ENCODE peak calls at places on chromosomes 7 and 10, in four cellular contexts. One of them, this sample, is unnamed.

GRCh38 chr7:45921699-45922519 is 837 bp upstream of the IGFBP3 start:
- DNase-seq in fibroblast of lung: peak; percentile 67
- DNase-seq in mammary epithelial cell: peak; percentile 40
- DNase-seq in keratinocyte: no peak
- DNase-seq in this sample: no peak

GRCh38 chr10:3783313-3783689 is 1.7 kb downstream of the KLF6 start:
- DNase-seq in fibroblast of lung: peak; percentile 84
- DNase-seq in mammary epithelial cell: no peak
- DNase-seq in keratinocyte: no peak
- DNase-seq in this sample: no peak

GRCh38 chr7:64849250-64849923 is 53.7 kb upstream of the ZNF273 start:
- DNase-seq in fibroblast of lung: peak; percentile 18
- DNase-seq in mammary epithelial cell: peak; percentile 94
- DNase-seq in keratinocyte: peak; percentile 97
- DNase-seq in this sample: no peak

GRCh38 chr10:10914129-10914528 is 103.5 kb upstream of the CELF2 start:
- DNase-seq in fibroblast of lung: no peak
- DNase-seq in mammary epithelial cell: no peak
- DNase-seq in keratinocyte: no peak
- DNase-seq in this sample: no peak

GRCh38 chr7:123682690-123683089 is 27.0 kb downstream of the LMOD2 start:
- DNase-seq in fibroblast of lung: peak; percentile 68
- DNase-seq in mammary epithelial cell: peak; percentile 32
- DNase-seq in keratinocyte: no peak
- DNase-seq in this sample: peak; percentile 35

GRCh38 chr7:104133238-104133637 is 74.6 kb downstream of the ORC5 start:
- DNase-seq in fibroblast of lung: no peak
- DNase-seq in mammary epithelial cell: no peak
- DNase-seq in keratinocyte: no peak
- DNase-seq in this sample: no peak

GRCh38 chr10:501596-501995 is 187.9 kb downstream of the DIP2C start:
- DNase-seq in fibroblast of lung: no peak
- DNase-seq in mammary epithelial cell: peak; percentile 70
- DNase-seq in keratinocyte: no peak
- DNase-seq in this sample: no peak

GRCh38 chr10:29140991-29141390 is 147.9 kb upstream of the LYZL1 start:
- DNase-seq in fibroblast of lung: peak; percentile 97
- DNase-seq in mammary epithelial cell: peak; percentile 82
- DNase-seq in keratinocyte: no peak
- DNase-seq in this sample: no peak

GRCh38 chr10:50469288-50469687 is 154.5 kb downstream of the SGMS1 start:
- DNase-seq in fibroblast of lung: peak; percentile 60
- DNase-seq in mammary epithelial cell: no peak
- DNase-seq in keratinocyte: no peak
- DNase-seq in this sample: no peak

GRCh38 chr10:124547651-124548168 is 86.1 kb downstream of the LHPP start:
- DNase-seq in fibroblast of lung: no peak
- DNase-seq in mammary epithelial cell: no peak
- DNase-seq in keratinocyte: no peak
- DNase-seq in this sample: no peak

GRCh38 chr7:55420535-55420934 is 55.4 kb downstream of the LANCL2 start:
- DNase-seq in fibroblast of lung: peak; percentile 68
- DNase-seq in mammary epithelial cell: no peak
- DNase-seq in keratinocyte: no peak
- DNase-seq in this sample: no peak

GRCh38 chr7:74584160-74584954 is 73.2 kb upstream of the GTF2I start:
- DNase-seq in fibroblast of lung: no peak
- DNase-seq in mammary epithelial cell: no peak
- DNase-seq in keratinocyte: no peak
- DNase-seq in this sample: no peak

GRCh38 chr10:78861456-78862327 is 207.1 kb upstream of the ZMIZ1 start:
- DNase-seq in fibroblast of lung: no peak
- DNase-seq in mammary epithelial cell: no peak
- DNase-seq in keratinocyte: no peak
- DNase-seq in this sample: no peak

GRCh38 chr10:71912431-71912830 is 51.8 kb upstream of the CHST3 start:
- DNase-seq in fibroblast of lung: no peak
- DNase-seq in mammary epithelial cell: no peak
- DNase-seq in keratinocyte: no peak
- DNase-seq in this sample: no peak

GRCh38 chr7:29105191-29105590 is 41.1 kb downstream of the CPVL start:
- DNase-seq in fibroblast of lung: no peak
- DNase-seq in mammary epithelial cell: peak; percentile 49
- DNase-seq in keratinocyte: no peak
- DNase-seq in this sample: no peak

GRCh38 chr7:42671627-42672026 is 240.2 kb downstream of the C7orf25 start:
- DNase-seq in fibroblast of lung: peak; percentile 73
- DNase-seq in mammary epithelial cell: peak; percentile 96
- DNase-seq in keratinocyte: peak; percentile 32
- DNase-seq in this sample: no peak

GRCh38 chr7:83077328-83077727 is 85.4 kb downstream of the PCLO start:
- DNase-seq in fibroblast of lung: peak; percentile 35
- DNase-seq in mammary epithelial cell: peak; percentile 45
- DNase-seq in keratinocyte: no peak
- DNase-seq in this sample: no peak

GRCh38 chr10:13475124-13475523 is 53.7 kb downstream of the BEND7 start:
- DNase-seq in fibroblast of lung: no peak
- DNase-seq in mammary epithelial cell: peak; percentile 49
- DNase-seq in keratinocyte: peak; percentile 17
- DNase-seq in this sample: no peak

GRCh38 chr7:27168265-27168947 is 3.1 kb upstream of the HOXA9 start:
- DNase-seq in fibroblast of lung: no peak
- DNase-seq in mammary epithelial cell: no peak
- DNase-seq in keratinocyte: no peak
- DNase-seq in this sample: no peak

GRCh38 chr7:27170936-27171635 is 3.0 kb downstream of the HOXA10 start:
- DNase-seq in fibroblast of lung: no peak
- DNase-seq in mammary epithelial cell: no peak
- DNase-seq in keratinocyte: no peak
- DNase-seq in this sample: no peak

GRCh38 chr7:27171636-27172387 is 2.3 kb downstream of the HOXA10 start:
- DNase-seq in fibroblast of lung: no peak
- DNase-seq in mammary epithelial cell: peak; percentile 30
- DNase-seq in keratinocyte: no peak
- DNase-seq in this sample: no peak

GRCh38 chr7:27170494-27170811 is 3.7 kb downstream of the HOXA10 start:
- DNase-seq in fibroblast of lung: no peak
- DNase-seq in mammary epithelial cell: no peak
- DNase-seq in keratinocyte: no peak
- DNase-seq in this sample: no peak

GRCh38 chr7:27169658-27170493 is 4.2 kb downstream of the HOXA10 start:
- DNase-seq in fibroblast of lung: no peak
- DNase-seq in mammary epithelial cell: no peak
- DNase-seq in keratinocyte: no peak
- DNase-seq in this sample: no peak
- TF ChIP-seq EZH2 in fibroblast of lung: peak; percentile 81
- TF ChIP-seq EZH2 in mammary epithelial cell: no peak
- TF ChIP-seq EZH2 in keratinocyte: no peak
- TF ChIP-seq EZH2 in this sample: no peak

DNA sequence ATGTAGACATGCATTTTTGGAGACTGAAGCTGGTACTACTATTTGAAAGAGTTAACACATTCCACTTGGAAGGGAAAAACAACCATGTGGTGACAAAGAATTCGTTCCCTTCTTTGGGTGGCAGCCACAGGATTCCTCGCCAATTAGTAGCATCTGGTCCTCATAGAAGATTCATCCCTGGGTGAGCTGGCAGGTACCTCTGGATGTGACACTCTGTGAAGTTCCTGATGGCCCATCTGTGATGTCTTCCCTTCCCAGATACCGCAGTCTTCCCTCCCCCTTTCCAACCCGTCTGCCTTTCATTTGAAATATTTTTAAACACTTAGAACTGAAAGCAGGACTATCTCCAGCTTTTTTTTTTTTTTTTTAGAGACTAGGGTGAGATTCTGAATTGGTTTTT is 569.5 kb downstream of the TYW1 start:
- DNase-seq in fibroblast of lung: no peak
- DNase-seq in mammary epithelial cell: no peak
- DNase-seq in keratinocyte: no peak
- DNase-seq in this sample: no peak
- TF ChIP-seq EZH2 in fibroblast of lung: no peak
- TF ChIP-seq EZH2 in mammary epithelial cell: no peak
- TF ChIP-seq EZH2 in keratinocyte: no peak
- TF ChIP-seq EZH2 in this sample: no peak

DNA sequence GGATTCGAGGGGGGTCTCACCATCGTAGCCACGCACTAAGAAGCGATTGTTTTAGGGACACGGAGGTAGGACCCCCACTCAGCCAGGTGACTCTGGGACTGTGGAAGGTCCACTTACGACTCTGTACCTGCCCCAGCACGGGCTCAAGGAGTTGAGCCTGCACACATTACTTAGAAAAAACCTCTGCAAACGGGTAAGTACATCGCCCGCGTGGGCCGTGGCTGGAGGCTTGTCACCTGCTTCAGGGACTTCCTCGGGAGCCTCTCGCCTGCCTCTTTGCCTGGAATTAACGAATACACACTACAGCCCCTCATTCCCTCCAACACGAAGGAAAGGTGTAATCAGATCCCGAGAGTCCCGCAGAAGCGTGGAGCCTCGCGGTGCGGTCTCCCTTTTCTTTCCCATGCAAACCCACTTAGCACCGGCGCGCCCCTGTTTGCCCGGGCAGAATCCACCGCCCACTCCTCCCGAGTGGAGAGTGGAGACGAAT is 818 bp downstream of the PODXL start:
- DNase-seq in fibroblast of lung: no peak
- DNase-seq in mammary epithelial cell: no peak
- DNase-seq in keratinocyte: no peak
- DNase-seq in this sample: no peak
- TF ChIP-seq EZH2 in fibroblast of lung: peak; percentile 61
- TF ChIP-seq EZH2 in mammary epithelial cell: peak; percentile 61
- TF ChIP-seq EZH2 in keratinocyte: peak; percentile 97
- TF ChIP-seq EZH2 in this sample: no peak

DNA sequence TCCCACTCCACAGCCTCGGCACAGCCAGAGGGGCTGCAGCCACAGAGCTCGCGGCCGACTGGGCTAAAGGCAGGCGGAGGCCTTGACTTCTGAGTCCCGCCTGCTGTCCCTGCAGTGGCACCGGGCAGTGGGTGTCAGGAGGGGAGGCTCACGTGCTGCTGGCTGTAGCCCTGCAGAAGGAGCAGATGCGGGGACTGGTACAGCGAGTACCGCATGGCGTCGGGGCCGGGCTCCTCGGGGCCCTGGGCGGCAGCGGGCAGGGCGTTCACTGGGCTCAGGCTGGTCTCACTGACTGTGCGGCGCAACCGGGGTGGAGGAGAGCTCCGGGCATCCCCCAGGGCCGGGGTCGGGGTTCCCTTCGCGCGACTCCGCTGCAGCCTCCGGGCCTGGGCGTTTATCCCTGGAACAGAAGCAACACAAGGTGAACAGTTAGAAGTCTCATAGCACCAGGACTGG is 25.6 kb downstream of the PAPOLB start:
- DNase-seq in fibroblast of lung: no peak
- DNase-seq in mammary epithelial cell: no peak
- DNase-seq in keratinocyte: no peak
- DNase-seq in this sample: no peak
- TF ChIP-seq EZH2 in fibroblast of lung: no peak
- TF ChIP-seq EZH2 in mammary epithelial cell: no peak
- TF ChIP-seq EZH2 in keratinocyte: no peak
- TF ChIP-seq EZH2 in this sample: no peak

GRCh38 chr7:101303102-101303701 is 18.4 kb downstream of the IFT22 start:
- DNase-seq in fibroblast of lung: peak; percentile 6
- DNase-seq in mammary epithelial cell: no peak
- DNase-seq in keratinocyte: no peak
- DNase-seq in this sample: no peak
- TF ChIP-seq EZH2 in fibroblast of lung: no peak
- TF ChIP-seq EZH2 in mammary epithelial cell: peak; percentile 17
- TF ChIP-seq EZH2 in keratinocyte: peak; percentile 58
- TF ChIP-seq EZH2 in this sample: no peak

GRCh38 chr7:26510226-26510957 is 218.7 kb downstream of the SNX10 start:
- DNase-seq in fibroblast of lung: no peak
- DNase-seq in mammary epithelial cell: no peak
- DNase-seq in keratinocyte: no peak
- DNase-seq in this sample: no peak

GRCh38 chr7:26508917-26509316 is 217.3 kb downstream of the SNX10 start:
- DNase-seq in fibroblast of lung: no peak
- DNase-seq in mammary epithelial cell: no peak
- DNase-seq in keratinocyte: no peak
- DNase-seq in this sample: no peak

GRCh38 chr7:26515462-26515861 is 223.8 kb downstream of the SNX10 start:
- DNase-seq in fibroblast of lung: no peak
- DNase-seq in mammary epithelial cell: peak; percentile 71
- DNase-seq in keratinocyte: no peak
- DNase-seq in this sample: no peak

GRCh38 chr7:26513948-26514347 is 222.3 kb downstream of the SNX10 start:
- DNase-seq in fibroblast of lung: no peak
- DNase-seq in mammary epithelial cell: no peak
- DNase-seq in keratinocyte: no peak
- DNase-seq in this sample: no peak

DNA sequence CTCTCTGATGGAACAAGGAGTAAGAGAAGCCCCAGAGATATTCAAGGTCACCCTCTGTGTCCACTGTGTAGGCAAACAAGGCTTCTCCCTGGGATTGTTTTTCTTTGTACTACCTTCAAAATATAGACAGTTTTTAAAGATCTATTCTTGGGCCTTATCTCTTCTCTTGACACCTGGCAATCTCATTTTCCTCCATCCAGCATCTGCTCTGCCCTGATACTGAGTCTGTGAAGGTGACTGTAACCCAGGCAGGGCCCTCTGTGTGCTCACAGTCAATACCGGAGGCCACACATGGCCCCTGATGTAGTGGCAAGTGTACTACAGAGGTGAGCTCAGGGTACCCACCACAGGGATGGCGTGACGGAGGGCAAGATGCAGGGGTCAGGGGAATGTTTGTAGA is 221.1 kb downstream of the SNX10 start:
- DNase-seq in fibroblast of lung: no peak
- DNase-seq in mammary epithelial cell: no peak
- DNase-seq in keratinocyte: no peak
- DNase-seq in this sample: no peak
- TF ChIP-seq EZH2 in fibroblast of lung: no peak
- TF ChIP-seq EZH2 in mammary epithelial cell: no peak
- TF ChIP-seq EZH2 in keratinocyte: no peak
- TF ChIP-seq EZH2 in this sample: no peak

DNA sequence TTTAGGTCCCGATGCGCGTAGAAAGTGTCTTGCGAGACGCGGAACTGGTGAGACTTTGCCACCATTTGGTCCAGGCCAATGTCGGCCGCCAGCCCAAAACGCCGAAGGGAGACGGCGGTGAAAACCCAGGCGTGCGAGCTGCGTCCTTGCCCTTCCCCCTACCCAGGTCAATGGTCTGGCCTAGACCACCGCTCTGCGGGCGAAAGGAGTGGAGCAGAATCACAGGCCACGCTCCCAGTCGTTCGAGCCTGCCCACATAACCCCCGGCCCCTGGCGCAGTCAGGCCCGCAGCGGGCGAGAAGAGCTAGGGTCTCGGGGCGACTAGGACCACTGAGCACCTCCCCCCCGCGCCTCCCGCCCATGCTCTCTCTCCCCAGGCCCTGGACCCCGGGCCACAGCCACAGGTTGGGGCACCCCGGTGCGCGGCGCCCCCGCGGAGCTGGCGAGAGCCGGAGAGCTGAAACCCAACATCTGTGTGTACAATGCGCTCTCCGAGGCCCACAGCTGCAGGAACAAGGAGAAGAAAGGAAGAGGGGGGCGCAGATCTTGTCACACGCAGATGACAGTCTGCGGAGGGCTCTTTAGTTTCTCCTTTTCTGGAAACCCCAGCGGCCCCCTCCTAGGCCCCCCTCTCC is 354.8 kb downstream of the DNAJB6 start:
- DNase-seq in fibroblast of lung: no peak
- DNase-seq in mammary epithelial cell: no peak
- DNase-seq in keratinocyte: no peak
- DNase-seq in this sample: no peak
- TF ChIP-seq EZH2 in fibroblast of lung: no peak
- TF ChIP-seq EZH2 in mammary epithelial cell: peak; percentile 56
- TF ChIP-seq EZH2 in keratinocyte: peak; percentile 73
- TF ChIP-seq EZH2 in this sample: no peak